ENCODE peak calls at places on chromosomes 2 and 18, in six cellular contexts. B is fibroblast of mammary gland, M is fibroblast of lung, Z is transverse colon, I is mesendoderm, G is A549. Y is an unnamed sample.

GRCh38 chr2:82481207-82481606 is 1977.9 kb downstream of the SUCLG1 start:
- DNase-seq in B (no peak), M (no peak), Z (no peak), I (no peak), G (no peak), Y (no peak)

GRCh38 chr2:25088817-25089485 is 47.1 kb downstream of the EFR3B start:
- DNase-seq in B (no peak), M (no peak), Z (no peak), I (no peak), G (no peak), Y (no peak)

GRCh38 chr18:9547767-9548166 is 66.6 kb downstream of the PPP4R1 start:
- DNase-seq in B (no peak), M (no peak), Z (no peak), I (no peak), G (no peak), Y (no peak)

GRCh38 chr2:83665894-83666293 is 793.2 kb downstream of the SUCLG1 start:
- DNase-seq in B (peak; percentile 22), M (peak; percentile 0), Z (no peak), I (no peak), G (peak; percentile 0), Y (peak; percentile 3)

GRCh38 chr2:53475320-53475719 is 292.3 kb upstream of the CHAC2 start:
- DNase-seq in B (peak; percentile 61), M (peak; percentile 67), Z (no peak), I (no peak), G (no peak), Y (peak; percentile 1)

GRCh38 chr2:168730391-168730790 is 72.0 kb upstream of the NOSTRIN start:
- DNase-seq in B (peak; percentile 25), M (peak; percentile 30), Z (no peak), I (peak; percentile 87), G (no peak), Y (peak; percentile 27)

GRCh38 chr2:152861349-152861942 is 143.0 kb downstream of the ARL6IP6 start:
- DNase-seq in B (peak; percentile 36), M (no peak), Z (peak; percentile 29), I (peak; percentile 68), G (peak; percentile 35), Y (peak; percentile 27)

GRCh38 chr2:109174214-109174613 is 45.2 kb downstream of the SH3RF3 start:
- DNase-seq in B (no peak), M (no peak), Z (no peak), I (no peak), G (no peak), Y (no peak)

GRCh38 chr2:192087398-192087958 is 107.3 kb downstream of the TMEFF2 start:
- DNase-seq in B (no peak), M (peak; percentile 32), Z (no peak), I (no peak), G (no peak), Y (no peak)

GRCh38 chr2:126837926-126838717 is 60.6 kb upstream of the TEX51 start:
- DNase-seq in B (no peak), M (no peak), Z (no peak), I (peak; percentile 71), G (no peak), Y (no peak)

GRCh38 chr2:209908511-209908910 is 93.9 kb upstream of the RPE start:
- DNase-seq in B (no peak), M (no peak), Z (no peak), I (no peak), G (no peak), Y (no peak)

GRCh38 chr18:13539050-13539449 is 187.3 kb downstream of the FAM210A start:
- DNase-seq in B (no peak), M (no peak), Z (peak; percentile 68), I (no peak), G (no peak), Y (no peak)

GRCh38 chr2:20062615-20063545 is 11.5 kb upstream of the LAPTM4A start:
- DNase-seq in B (peak; percentile 92), M (peak; percentile 96), Z (no peak), I (no peak), G (no peak), Y (peak; percentile 95)

GRCh38 chr2:69567909-69568300 is 75.6 kb downstream of the AAK1 start:
- DNase-seq in B (no peak), M (no peak), Z (no peak), I (no peak), G (no peak), Y (no peak)

GRCh38 chr2:177187631-177188312 is 24.8 kb upstream of the HNRNPA3 start:
- DNase-seq in B (peak; percentile 85), M (peak; percentile 49), Z (peak; percentile 51), I (peak; percentile 56), G (no peak), Y (peak; percentile 84)

GRCh38 chr2:105769504-105769903 is 24.8 kb downstream of the NCK2 start:
- DNase-seq in B (no peak), M (no peak), Z (no peak), I (peak; percentile 53), G (no peak), Y (no peak)
- H3K4me3 ChIP-seq in B (no peak overlapping the region), M (no peak overlapping the region), Z (no peak overlapping the region), I (no peak overlapping the region), G (no peak overlapping the region), Y (no peak overlapping the region)

DNA sequence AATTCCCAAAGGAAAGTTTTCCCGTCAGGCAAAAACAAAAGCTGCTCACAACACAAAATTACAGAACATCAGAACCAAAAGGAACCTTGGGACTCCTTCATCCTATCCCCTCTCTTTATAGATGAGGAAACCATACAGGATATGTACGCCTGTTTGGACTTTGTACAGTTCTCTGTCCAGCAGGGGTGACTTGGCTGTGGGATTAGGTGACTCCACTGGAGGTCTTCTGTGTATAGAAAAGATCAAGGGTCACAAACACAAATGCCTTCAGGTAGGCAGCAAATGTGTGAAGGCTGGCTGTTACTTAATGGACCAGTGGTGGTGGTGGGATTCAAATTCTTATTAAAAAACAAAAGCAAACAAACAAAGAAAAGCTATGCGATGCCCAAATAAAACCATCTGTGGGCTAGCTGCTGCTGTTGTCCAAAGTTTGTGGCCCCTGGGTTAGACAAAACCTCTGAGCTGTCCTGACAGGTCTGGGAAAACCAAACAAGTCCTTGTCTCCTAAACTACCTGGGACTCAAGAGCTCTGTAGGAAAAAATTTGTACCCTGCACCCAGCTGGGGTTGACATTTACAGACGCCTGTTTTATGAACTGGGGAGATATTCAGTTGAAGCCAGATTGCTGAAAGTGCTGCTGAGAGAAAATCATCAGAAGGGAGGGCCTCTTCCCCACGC is 1.3 kb upstream of the CEP68 start:
- DNase-seq in B (no peak), M (no peak), Z (no peak), I (no peak), G (no peak), Y (no peak)
- H3K4me3 ChIP-seq in B (no peak overlapping the region), M (no peak overlapping the region), Z (no peak overlapping the region), I (no peak overlapping the region), G (peak overlapping the region; percentile 67), Y (no peak overlapping the region)

GRCh38 chr2:201261911-201262310 is 1.6 kb downstream of the CASP8 start:
- DNase-seq in B (no peak), M (no peak), Z (no peak), I (no peak), G (no peak), Y (no peak)
- H3K4me3 ChIP-seq in B (no peak overlapping the region), M (no peak overlapping the region), Z (no peak overlapping the region), I (no peak overlapping the region), G (no peak overlapping the region), Y (no peak overlapping the region)

GRCh38 chr2:41912766-41913165 is 135.1 kb upstream of the PKDCC start:
- DNase-seq in B (no peak), M (no peak), Z (no peak), I (no peak), G (no peak), Y (no peak)
- H3K4me3 ChIP-seq in B (no peak overlapping the region), M (no peak overlapping the region), Z (no peak overlapping the region), I (no peak overlapping the region), G (no peak overlapping the region), Y (no peak overlapping the region)

GRCh38 chr18:45838302-45839070 is 13.0 kb downstream of the SIGLEC15 start:
- DNase-seq in B (no peak), M (no peak), Z (no peak), I (no peak), G (no peak), Y (no peak)
- H3K4me3 ChIP-seq in B (no peak overlapping the region), M (no peak overlapping the region), Z (no peak overlapping the region), I (no peak overlapping the region), G (no peak overlapping the region), Y (peak overlapping the region; percentile 18)

DNA sequence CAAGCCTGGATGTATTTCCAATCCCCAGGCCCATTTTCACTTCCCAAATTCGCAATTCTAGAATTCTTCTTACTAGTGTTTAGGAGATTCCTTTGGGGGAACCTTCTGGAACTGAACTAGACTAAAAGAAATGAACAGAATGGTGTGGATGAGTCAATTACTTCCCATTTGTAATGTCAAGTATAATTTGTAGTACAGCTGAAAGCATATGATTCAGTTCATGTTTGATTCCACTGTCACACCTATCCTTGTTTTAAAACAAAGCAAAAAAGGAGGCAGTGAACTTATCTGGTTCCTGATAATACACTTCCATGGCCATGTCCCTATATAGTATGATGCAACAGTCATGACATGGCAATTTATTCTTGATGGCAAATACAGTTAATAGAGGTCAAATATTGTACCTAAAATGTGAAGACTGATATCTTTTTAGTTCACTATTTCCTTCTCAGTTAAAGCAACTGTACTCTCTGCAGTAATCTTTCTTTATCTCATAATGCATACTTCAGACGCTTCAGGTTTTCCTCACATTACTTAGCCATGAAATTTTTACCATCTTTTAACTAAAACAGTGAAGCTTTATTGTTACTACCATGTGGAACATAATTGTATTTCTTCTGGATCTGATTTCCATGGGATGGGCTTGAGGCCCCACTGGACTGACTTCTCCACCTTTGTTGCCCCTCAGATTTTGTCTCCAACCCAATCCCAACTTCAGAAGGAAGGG is 1.9 kb downstream of the IDH1 start:
- DNase-seq in B (no peak), M (peak; percentile 1), Z (no peak), I (no peak), G (no peak), Y (no peak)
- H3K4me3 ChIP-seq in B (peak overlapping the region; percentile 98), M (peak overlapping the region; percentile 93), Z (no peak overlapping the region), I (peak overlapping the region; percentile 88), G (peak overlapping the region; percentile 96), Y (peak overlapping the region; percentile 27)